ENCODE peak calls at places on chromosomes 11 and 22, in five cellular contexts. P is HL-60; R is B cell; F is NCI-H460; X is effector memory CD8-positive, alpha-beta T cell. L is an unnamed sample.

GRCh38 chr11:114441921-114442320 is 2.7 kb downstream of the REXO2 start:
- DNase-seq in F (no peak), X (no peak), P (no peak), R (no peak), L (no peak)

GRCh38 chr11:31240340-31240904 is 129.1 kb downstream of the DCDC1 start:
- DNase-seq in R (no peak), F (peak; percentile 33), P (peak; percentile 15), X (no peak), L (peak; percentile 18)

GRCh38 chr11:34234086-34234740 is 123.6 kb downstream of the ABTB2 start:
- DNase-seq in F (peak; percentile 37), X (peak; percentile 63), P (no peak), R (peak; percentile 42), L (no peak)

GRCh38 chr22:45980776-45981175 is 3.8 kb upstream of the WNT7B start:
- DNase-seq in F (no peak), R (no peak), X (no peak), P (no peak), L (no peak)

GRCh38 chr22:50252081-50253045 is 1.3 kb upstream of the HDAC10 start:
- DNase-seq in X (peak; percentile 69), R (peak; percentile 87), F (peak; percentile 56), P (no peak), L (no peak)

GRCh38 chr11:819943-820649 is 1.4 kb downstream of the PNPLA2 start:
- DNase-seq in X (peak; percentile 96), F (no peak), R (peak; percentile 98), P (peak; percentile 92), L (no peak)

GRCh38 chr22:27401321-27401720 is 400.2 kb downstream of the MN1 start:
- DNase-seq in R (no peak), X (no peak), F (no peak), P (no peak), L (no peak)

GRCh38 chr11:35963911-35964310 is 20.0 kb downstream of the LDLRAD3 start:
- DNase-seq in P (no peak), R (no peak), X (no peak), F (no peak), L (no peak)

GRCh38 chr11:105609341-105609781 is 512 bp upstream of the GRIA4 start:
- DNase-seq in R (no peak), F (peak; percentile 9), P (no peak), X (no peak), L (no peak)

GRCh38 chr11:106986261-106986660 is 32.0 kb downstream of the GUCY1A2 start:
- DNase-seq in F (no peak), P (no peak), X (no peak), R (no peak), L (no peak)

L was measured in Panc1.